ENCODE peak calls at places on chromosomes 4 and X, in four cellular contexts. One of them, this sample, is unnamed.

GRCh38 chr4:75895744-75896314 is 6.4 kb downstream of the PPEF2 start:
- DNase-seq in stomach: no peak
- DNase-seq in A549: peak
- DNase-seq in sigmoid colon: no peak
- DNase-seq in this sample: peak

GRCh38 chr4:73607375-73608026 is 12.7 kb downstream of the RASSF6 start:
- DNase-seq in stomach: no peak
- DNase-seq in A549: peak
- DNase-seq in sigmoid colon: no peak
- DNase-seq in this sample: no peak

GRCh38 chr4:69849297-69849696 is 10.6 kb downstream of the SULT1E1 start:
- DNase-seq in stomach: no peak
- DNase-seq in A549: no peak
- DNase-seq in sigmoid colon: no peak
- DNase-seq in this sample: no peak

GRCh38 chrX:103376118-103376978 is at the start of gene BEX3:
- DNase-seq in stomach: peak
- DNase-seq in A549: peak
- DNase-seq in sigmoid colon: peak
- DNase-seq in this sample: no peak

GRCh38 chr4:118927976-118928375 is 39.3 kb downstream of the SYNPO2 start:
- DNase-seq in stomach: peak
- DNase-seq in A549: no peak
- DNase-seq in sigmoid colon: peak
- DNase-seq in this sample: no peak

GRCh38 chr4:53499791-53500190 is 91.5 kb downstream of the LNX1 start:
- DNase-seq in stomach: no peak
- DNase-seq in A549: no peak
- DNase-seq in sigmoid colon: no peak
- DNase-seq in this sample: no peak

GRCh38 chr4:42513748-42514490 is 116.6 kb downstream of the SHISA3 start:
- DNase-seq in stomach: no peak
- DNase-seq in A549: no peak
- DNase-seq in sigmoid colon: no peak
- DNase-seq in this sample: no peak

GRCh38 chrX:24020280-24020876 is 6.6 kb downstream of the KLHL15 start:
- DNase-seq in stomach: no peak
- DNase-seq in A549: no peak
- DNase-seq in sigmoid colon: no peak
- DNase-seq in this sample: no peak

GRCh38 chr4:186924723-186925122 is 201.1 kb upstream of the FAT1 start:
- DNase-seq in stomach: no peak
- DNase-seq in A549: no peak
- DNase-seq in sigmoid colon: no peak
- DNase-seq in this sample: no peak

GRCh38 chrX:67612231-67612630 is 68.4 kb downstream of the AR start:
- DNase-seq in stomach: no peak
- DNase-seq in A549: peak
- DNase-seq in sigmoid colon: no peak
- DNase-seq in this sample: no peak

GRCh38 chrX:106999002-106999975 is 723 bp downstream of the MORC4 start:
- DNase-seq in stomach: peak
- DNase-seq in A549: peak
- DNase-seq in sigmoid colon: peak
- DNase-seq in this sample: peak

GRCh38 chrX:153446636-153446936 is 730 bp upstream of the TREX2 start:
- DNase-seq in stomach: no peak
- DNase-seq in A549: no peak
- DNase-seq in sigmoid colon: peak
- DNase-seq in this sample: no peak

GRCh38 chrX:149314031-149314430 is 191.1 kb downstream of the IDS start:
- DNase-seq in stomach: no peak
- DNase-seq in A549: no peak
- DNase-seq in sigmoid colon: no peak
- DNase-seq in this sample: no peak

GRCh38 chr4:152690706-152691651 is 11.2 kb upstream of the TMEM154 start:
- DNase-seq in stomach: no peak
- DNase-seq in A549: no peak
- DNase-seq in sigmoid colon: no peak
- DNase-seq in this sample: no peak

GRCh38 chr4:6824772-6825402 is 42.4 kb downstream of the KIAA0232 start:
- DNase-seq in stomach: no peak
- DNase-seq in A549: no peak
- DNase-seq in sigmoid colon: no peak
- DNase-seq in this sample: no peak

GRCh38 chrX:66622209-66622608 is 16.7 kb downstream of the EDA2R start:
- DNase-seq in stomach: no peak
- DNase-seq in A549: no peak
- DNase-seq in sigmoid colon: no peak
- DNase-seq in this sample: no peak

GRCh38 chr4:184728858-184729257 is 5.0 kb downstream of the CENPU start:
- DNase-seq in stomach: no peak
- DNase-seq in A549: no peak
- DNase-seq in sigmoid colon: no peak
- DNase-seq in this sample: no peak

GRCh38 chrX:46244451-46244850 is 300.8 kb downstream of the ZNF674 start:
- DNase-seq in stomach: no peak
- DNase-seq in A549: no peak
- DNase-seq in sigmoid colon: no peak
- DNase-seq in this sample: no peak

GRCh38 chr4:174528226-174528625 is 5.9 kb upstream of the HPGD start:
- DNase-seq in stomach: no peak
- DNase-seq in A549: no peak
- DNase-seq in sigmoid colon: no peak
- DNase-seq in this sample: no peak

GRCh38 chr4:27084685-27085356 is 224.2 kb downstream of the STIM2 start:
- DNase-seq in stomach: peak
- DNase-seq in A549: no peak
- DNase-seq in sigmoid colon: no peak
- DNase-seq in this sample: peak

GRCh38 chr4:183200453-183200852 is 101.4 kb downstream of the WWC2 start:
- DNase-seq in stomach: peak
- DNase-seq in A549: peak
- DNase-seq in sigmoid colon: no peak
- DNase-seq in this sample: no peak

GRCh38 chr4:114326358-114326757 is 272.2 kb upstream of the UGT8 start:
- DNase-seq in stomach: no peak
- DNase-seq in A549: no peak
- DNase-seq in sigmoid colon: no peak
- DNase-seq in this sample: no peak

GRCh38 chr4:177441061-177441802 is 1.0 kb downstream of the AGA start:
- DNase-seq in stomach: no peak
- DNase-seq in A549: peak
- DNase-seq in sigmoid colon: no peak
- DNase-seq in this sample: peak

GRCh38 chr4:20095805-20096541 is 155.7 kb upstream of the SLIT2 start:
- DNase-seq in stomach: no peak
- DNase-seq in A549: no peak
- DNase-seq in sigmoid colon: no peak
- DNase-seq in this sample: no peak

GRCh38 chr4:20106926-20107325 is 144.8 kb upstream of the SLIT2 start:
- DNase-seq in stomach: no peak
- DNase-seq in A549: no peak
- DNase-seq in sigmoid colon: no peak
- DNase-seq in this sample: no peak

GRCh38 chr4:20101831-20102230 is 149.9 kb upstream of the SLIT2 start:
- DNase-seq in stomach: no peak
- DNase-seq in A549: no peak
- DNase-seq in sigmoid colon: no peak
- DNase-seq in this sample: no peak
- TF ChIP-seq EP300 in stomach: no peak
- TF ChIP-seq EP300 in A549: no peak
- TF ChIP-seq EP300 in sigmoid colon: no peak
- TF ChIP-seq EP300 in this sample: no peak

DNA sequence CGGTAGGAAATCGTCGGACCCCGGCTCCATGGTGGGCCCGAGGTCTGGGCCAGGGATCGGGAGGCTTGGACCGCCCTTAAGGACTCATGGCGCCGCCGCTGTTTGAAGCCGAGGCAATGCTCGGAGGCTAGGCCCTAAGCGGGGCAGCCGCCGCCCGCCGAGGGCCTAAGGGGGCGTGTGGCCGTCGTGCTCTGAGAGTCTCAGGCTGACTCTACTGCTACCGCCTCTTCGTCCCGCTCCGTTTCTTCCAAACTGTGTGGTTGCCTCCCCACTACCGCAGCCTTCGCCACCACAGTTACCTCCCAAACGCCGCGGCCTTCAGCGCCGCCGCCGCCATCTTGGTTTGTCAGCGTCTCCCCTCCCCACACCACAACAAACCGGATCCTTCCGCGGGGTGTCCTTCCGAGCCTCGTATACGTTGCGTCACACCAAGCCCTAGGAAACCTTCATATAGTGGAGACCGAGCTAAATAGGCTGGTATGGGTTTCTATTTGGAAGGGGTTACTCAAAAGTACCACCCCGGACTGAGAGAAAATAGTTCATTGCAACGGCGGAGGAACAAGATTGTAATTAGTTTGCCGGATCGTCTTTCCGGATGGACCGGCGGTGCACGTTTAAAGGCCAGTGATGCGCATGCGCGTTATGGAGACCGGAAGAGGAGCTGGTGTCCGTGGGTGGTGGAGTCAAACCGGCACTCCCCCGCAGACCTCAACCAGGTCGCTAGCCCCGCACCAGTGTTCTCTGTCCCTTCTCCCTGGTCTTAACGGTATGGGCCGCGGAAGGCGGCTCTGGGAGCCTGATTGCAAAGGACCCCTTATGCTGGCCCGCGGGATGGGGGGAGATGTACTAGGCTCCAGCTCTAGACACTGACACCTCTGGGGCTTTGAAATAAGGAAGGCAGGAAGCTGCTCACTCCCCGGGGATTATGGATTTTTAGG is at the start of gene KDM5C:
- DNase-seq in stomach: peak
- DNase-seq in A549: peak
- DNase-seq in sigmoid colon: peak
- DNase-seq in this sample: peak
- TF ChIP-seq EP300 in stomach: no peak
- TF ChIP-seq EP300 in A549: no peak
- TF ChIP-seq EP300 in sigmoid colon: no peak
- TF ChIP-seq EP300 in this sample: peak

GRCh38 chrX:70508296-70508911 is 63.8 kb downstream of the DLG3 start:
- DNase-seq in stomach: no peak
- DNase-seq in A549: no peak
- DNase-seq in sigmoid colon: no peak
- DNase-seq in this sample: no peak

GRCh38 chrX:70509078-70509477 is 64.4 kb downstream of the DLG3 start:
- DNase-seq in stomach: no peak
- DNase-seq in A549: no peak
- DNase-seq in sigmoid colon: no peak
- DNase-seq in this sample: no peak

GRCh38 chrX:70505451-70505841 is 60.8 kb downstream of the DLG3 start:
- DNase-seq in stomach: no peak
- DNase-seq in A549: no peak
- DNase-seq in sigmoid colon: no peak
- DNase-seq in this sample: no peak

GRCh38 chrX:70500826-70501225 is 56.2 kb downstream of the DLG3 start:
- DNase-seq in stomach: no peak
- DNase-seq in A549: no peak
- DNase-seq in sigmoid colon: no peak
- DNase-seq in this sample: no peak

DNA sequence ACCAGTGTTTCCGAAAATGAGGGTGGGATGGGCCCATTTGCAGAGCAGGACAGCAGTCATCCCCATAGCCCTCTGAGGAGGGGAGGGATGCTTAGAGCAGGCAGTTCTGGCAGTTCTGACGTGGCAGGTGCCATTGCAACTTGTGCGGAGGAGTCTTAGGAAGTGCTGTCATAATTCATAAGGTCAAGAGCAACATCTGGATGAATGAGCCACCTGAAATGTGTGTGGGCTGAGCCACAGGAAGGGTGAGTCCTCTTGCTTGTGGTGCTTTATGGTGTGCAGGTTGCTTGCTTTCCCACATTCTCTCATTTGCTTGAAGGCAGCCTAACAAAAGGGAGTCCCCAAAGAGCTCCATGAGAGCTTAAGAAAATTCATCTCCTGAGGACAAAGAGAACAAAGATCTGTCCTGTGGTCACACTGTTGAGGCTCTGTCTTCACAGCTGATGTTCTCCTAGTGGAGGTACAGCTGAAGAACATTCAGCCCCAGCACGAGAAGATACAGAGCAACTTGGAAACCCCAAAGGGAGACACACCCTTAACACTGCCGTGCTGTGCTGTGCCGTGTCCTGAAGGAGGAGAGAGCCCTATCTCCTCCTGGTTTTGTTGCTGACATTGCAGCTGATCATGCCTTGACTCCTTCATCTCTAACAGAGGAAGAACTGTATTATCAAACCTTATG is 60.3 kb downstream of the DLG3 start:
- DNase-seq in stomach: no peak
- DNase-seq in A549: no peak
- DNase-seq in sigmoid colon: no peak
- DNase-seq in this sample: no peak
- TF ChIP-seq EP300 in stomach: no peak
- TF ChIP-seq EP300 in A549: no peak
- TF ChIP-seq EP300 in sigmoid colon: no peak
- TF ChIP-seq EP300 in this sample: no peak

GRCh38 chr4:17557880-17558279 is 19.1 kb upstream of the LAP3 start:
- DNase-seq in stomach: no peak
- DNase-seq in A549: no peak
- DNase-seq in sigmoid colon: no peak
- DNase-seq in this sample: peak

GRCh38 chr4:17559709-17560048 is 17.3 kb upstream of the LAP3 start:
- DNase-seq in stomach: no peak
- DNase-seq in A549: no peak
- DNase-seq in sigmoid colon: no peak
- DNase-seq in this sample: no peak

GRCh38 chr4:17561195-17561909 is 15.6 kb upstream of the LAP3 start:
- DNase-seq in stomach: no peak
- DNase-seq in A549: no peak
- DNase-seq in sigmoid colon: no peak
- DNase-seq in this sample: no peak

GRCh38 chr4:17560065-17560673 is 16.8 kb upstream of the LAP3 start:
- DNase-seq in stomach: no peak
- DNase-seq in A549: no peak
- DNase-seq in sigmoid colon: no peak
- DNase-seq in this sample: no peak

DNA sequence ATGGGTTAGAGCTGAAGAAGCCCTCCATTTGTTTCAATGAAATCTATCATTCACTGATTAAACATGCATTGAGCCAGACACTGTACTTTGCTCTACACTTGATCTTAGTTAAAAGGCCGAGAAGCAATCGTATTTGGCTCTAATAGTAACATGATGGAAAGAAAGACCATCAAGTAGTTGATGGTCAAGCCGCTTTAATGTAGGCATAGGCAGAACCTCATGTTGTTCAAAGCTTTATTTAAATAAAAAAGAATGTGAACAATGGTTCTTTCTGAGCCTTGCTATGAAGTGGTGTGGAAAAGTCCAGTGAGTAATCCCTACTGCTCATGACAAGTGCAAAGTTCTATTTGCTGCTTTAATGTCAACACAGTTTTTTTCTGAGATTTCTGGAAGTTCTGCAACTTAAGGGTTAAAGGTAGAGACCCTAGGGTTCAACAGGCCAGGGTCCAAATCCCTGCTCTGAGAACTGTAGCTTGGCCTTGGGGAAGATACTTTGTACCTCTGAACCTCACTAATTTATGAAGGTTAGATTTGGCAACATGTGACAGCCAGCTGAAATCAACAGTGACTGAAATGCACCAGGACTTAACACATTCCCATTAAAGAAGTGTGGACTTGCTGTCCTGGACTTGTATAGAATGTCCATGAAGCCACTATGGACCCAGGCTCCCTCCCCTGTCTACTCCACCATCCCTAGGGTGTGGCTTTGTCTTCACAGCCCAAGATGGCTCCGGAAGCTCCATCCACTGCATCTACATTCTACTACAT is 17.9 kb upstream of the LAP3 start:
- DNase-seq in stomach: no peak
- DNase-seq in A549: no peak
- DNase-seq in sigmoid colon: no peak
- DNase-seq in this sample: no peak
- TF ChIP-seq EP300 in stomach: no peak
- TF ChIP-seq EP300 in A549: no peak
- TF ChIP-seq EP300 in sigmoid colon: no peak
- TF ChIP-seq EP300 in this sample: no peak

This sample was measured in K562.